ENCODE peak calls at places on chromosome 14, in seven cellular contexts. One of them, this sample, is unnamed.

GRCh38 chr14:21867541-21867940 is 193.9 kb upstream of the OR4E1 start:
- DNase-seq in NCI-H1092 treated with DMSO at 0.1 percent for 48 hours: no peak
- DNase-seq in NCI-H1694 treated with DMSO at 0.1 percent for 48 hours: no peak
- DNase-seq in CD8-positive, alpha-beta memory T cell: no peak
- DNase-seq in OCI-LY7: no peak
- DNase-seq in WTC11: no peak
- DNase-seq in tibial nerve: no peak
- DNase-seq in this sample: no peak

GRCh38 chr14:74608959-74609611 is 3.0 kb downstream of the LTBP2 start:
- DNase-seq in NCI-H1694 treated with DMSO at 0.1 percent for 48 hours: peak; percentile 91
- DNase-seq in WTC11: peak; percentile 93
- DNase-seq in tibial nerve: peak; percentile 99
- DNase-seq in CD8-positive, alpha-beta memory T cell: peak; percentile 80
- DNase-seq in OCI-LY7: peak; percentile 84
- DNase-seq in NCI-H1092 treated with DMSO at 0.1 percent for 48 hours: peak; percentile 67
- DNase-seq in this sample: peak; percentile 93

GRCh38 chr14:92190768-92191167 is 69.0 kb downstream of the CPSF2 start:
- DNase-seq in OCI-LY7: no peak
- DNase-seq in WTC11: no peak
- DNase-seq in NCI-H1694 treated with DMSO at 0.1 percent for 48 hours: no peak
- DNase-seq in tibial nerve: no peak
- DNase-seq in CD8-positive, alpha-beta memory T cell: no peak
- DNase-seq in NCI-H1092 treated with DMSO at 0.1 percent for 48 hours: no peak
- DNase-seq in this sample: no peak

GRCh38 chr14:52146504-52146903 is 77.6 kb upstream of the NID2 start:
- DNase-seq in NCI-H1694 treated with DMSO at 0.1 percent for 48 hours: no peak
- DNase-seq in WTC11: no peak
- DNase-seq in tibial nerve: no peak
- DNase-seq in NCI-H1092 treated with DMSO at 0.1 percent for 48 hours: no peak
- DNase-seq in CD8-positive, alpha-beta memory T cell: no peak
- DNase-seq in OCI-LY7: no peak
- DNase-seq in this sample: no peak

GRCh38 chr14:22648506-22648905 is 4.4 kb upstream of the OR6J1 start:
- DNase-seq in OCI-LY7: no peak
- DNase-seq in WTC11: no peak
- DNase-seq in tibial nerve: no peak
- DNase-seq in NCI-H1694 treated with DMSO at 0.1 percent for 48 hours: no peak
- DNase-seq in NCI-H1092 treated with DMSO at 0.1 percent for 48 hours: no peak
- DNase-seq in CD8-positive, alpha-beta memory T cell: no peak
- DNase-seq in this sample: no peak

GRCh38 chr14:103292426-103293374 is 41.3 kb upstream of the EIF5 start:
- DNase-seq in NCI-H1694 treated with DMSO at 0.1 percent for 48 hours: peak; percentile 81
- DNase-seq in NCI-H1092 treated with DMSO at 0.1 percent for 48 hours: peak; percentile 42
- DNase-seq in CD8-positive, alpha-beta memory T cell: peak; percentile 57
- DNase-seq in OCI-LY7: peak; percentile 63
- DNase-seq in tibial nerve: peak; percentile 82
- DNase-seq in WTC11: peak; percentile 85
- DNase-seq in this sample: peak; percentile 79

GRCh38 chr14:34604990-34605389 is 25.0 kb downstream of the SNX6 start:
- DNase-seq in NCI-H1092 treated with DMSO at 0.1 percent for 48 hours: no peak
- DNase-seq in tibial nerve: no peak
- DNase-seq in OCI-LY7: no peak
- DNase-seq in CD8-positive, alpha-beta memory T cell: no peak
- DNase-seq in WTC11: no peak
- DNase-seq in NCI-H1694 treated with DMSO at 0.1 percent for 48 hours: no peak
- DNase-seq in this sample: no peak

GRCh38 chr14:90642239-90642717 is 174.0 kb downstream of the TTC7B start:
- DNase-seq in NCI-H1092 treated with DMSO at 0.1 percent for 48 hours: no peak
- DNase-seq in WTC11: peak; percentile 31
- DNase-seq in CD8-positive, alpha-beta memory T cell: no peak
- DNase-seq in NCI-H1694 treated with DMSO at 0.1 percent for 48 hours: no peak
- DNase-seq in tibial nerve: no peak
- DNase-seq in OCI-LY7: no peak
- DNase-seq in this sample: no peak

GRCh38 chr14:92930737-92931602 is 8.0 kb downstream of the CHGA start:
- DNase-seq in WTC11: no peak
- DNase-seq in NCI-H1694 treated with DMSO at 0.1 percent for 48 hours: no peak
- DNase-seq in CD8-positive, alpha-beta memory T cell: no peak
- DNase-seq in OCI-LY7: no peak
- DNase-seq in tibial nerve: no peak
- DNase-seq in NCI-H1092 treated with DMSO at 0.1 percent for 48 hours: no peak
- DNase-seq in this sample: no peak

GRCh38 chr14:93857081-93857480 is 68.8 kb upstream of the PRIMA1 start:
- DNase-seq in NCI-H1092 treated with DMSO at 0.1 percent for 48 hours: no peak
- DNase-seq in OCI-LY7: no peak
- DNase-seq in tibial nerve: no peak
- DNase-seq in CD8-positive, alpha-beta memory T cell: no peak
- DNase-seq in NCI-H1694 treated with DMSO at 0.1 percent for 48 hours: peak; percentile 76
- DNase-seq in WTC11: no peak
- DNase-seq in this sample: peak; percentile 12

GRCh38 chr14:74549588-74549987 is 56.0 kb downstream of the ISCA2 start:
- DNase-seq in WTC11: no peak
- DNase-seq in CD8-positive, alpha-beta memory T cell: no peak
- DNase-seq in NCI-H1694 treated with DMSO at 0.1 percent for 48 hours: no peak
- DNase-seq in NCI-H1092 treated with DMSO at 0.1 percent for 48 hours: no peak
- DNase-seq in tibial nerve: no peak
- DNase-seq in OCI-LY7: no peak
- DNase-seq in this sample: no peak

GRCh38 chr14:50575769-50576168 is 15.8 kb downstream of the ATL1 start:
- DNase-seq in OCI-LY7: no peak
- DNase-seq in WTC11: no peak
- DNase-seq in tibial nerve: no peak
- DNase-seq in NCI-H1092 treated with DMSO at 0.1 percent for 48 hours: no peak
- DNase-seq in NCI-H1694 treated with DMSO at 0.1 percent for 48 hours: no peak
- DNase-seq in CD8-positive, alpha-beta memory T cell: no peak
- DNase-seq in this sample: no peak

GRCh38 chr14:74963705-74964271 is 8.4 kb upstream of the PGF start:
- DNase-seq in NCI-H1694 treated with DMSO at 0.1 percent for 48 hours: no peak
- DNase-seq in CD8-positive, alpha-beta memory T cell: no peak
- DNase-seq in NCI-H1092 treated with DMSO at 0.1 percent for 48 hours: no peak
- DNase-seq in tibial nerve: no peak
- DNase-seq in WTC11: no peak
- DNase-seq in OCI-LY7: no peak
- DNase-seq in this sample: no peak

GRCh38 chr14:56741325-56741724 is 69.0 kb downstream of the OTX2 start:
- DNase-seq in NCI-H1694 treated with DMSO at 0.1 percent for 48 hours: no peak
- DNase-seq in CD8-positive, alpha-beta memory T cell: no peak
- DNase-seq in OCI-LY7: no peak
- DNase-seq in tibial nerve: no peak
- DNase-seq in WTC11: no peak
- DNase-seq in NCI-H1092 treated with DMSO at 0.1 percent for 48 hours: no peak
- DNase-seq in this sample: no peak

GRCh38 chr14:76957224-76957881 is 71.2 kb downstream of the IRF2BPL start:
- DNase-seq in NCI-H1694 treated with DMSO at 0.1 percent for 48 hours: no peak
- DNase-seq in tibial nerve: no peak
- DNase-seq in WTC11: no peak
- DNase-seq in NCI-H1092 treated with DMSO at 0.1 percent for 48 hours: peak; percentile 86
- DNase-seq in OCI-LY7: no peak
- DNase-seq in CD8-positive, alpha-beta memory T cell: peak; percentile 17
- DNase-seq in this sample: no peak

GRCh38 chr14:34046799-34047520 is 96.1 kb upstream of the EGLN3 start:
- DNase-seq in WTC11: no peak
- DNase-seq in CD8-positive, alpha-beta memory T cell: no peak
- DNase-seq in tibial nerve: no peak
- DNase-seq in OCI-LY7: no peak
- DNase-seq in NCI-H1092 treated with DMSO at 0.1 percent for 48 hours: no peak
- DNase-seq in NCI-H1694 treated with DMSO at 0.1 percent for 48 hours: no peak
- DNase-seq in this sample: no peak

GRCh38 chr14:30017370-30017993 is 89.8 kb upstream of the PRKD1 start:
- DNase-seq in tibial nerve: no peak
- DNase-seq in NCI-H1694 treated with DMSO at 0.1 percent for 48 hours: no peak
- DNase-seq in OCI-LY7: no peak
- DNase-seq in CD8-positive, alpha-beta memory T cell: no peak
- DNase-seq in WTC11: no peak
- DNase-seq in NCI-H1092 treated with DMSO at 0.1 percent for 48 hours: no peak
- DNase-seq in this sample: no peak

GRCh38 chr14:92501891-92502351 is 11.7 kb upstream of the RIN3 start:
- DNase-seq in NCI-H1694 treated with DMSO at 0.1 percent for 48 hours: no peak
- DNase-seq in NCI-H1092 treated with DMSO at 0.1 percent for 48 hours: no peak
- DNase-seq in OCI-LY7: no peak
- DNase-seq in CD8-positive, alpha-beta memory T cell: no peak
- DNase-seq in WTC11: no peak
- DNase-seq in tibial nerve: no peak
- DNase-seq in this sample: no peak

GRCh38 chr14:68598621-68599447 is 194.0 kb downstream of the ZFP36L1 start:
- DNase-seq in WTC11: no peak
- DNase-seq in NCI-H1092 treated with DMSO at 0.1 percent for 48 hours: no peak
- DNase-seq in OCI-LY7: no peak
- DNase-seq in tibial nerve: peak; percentile 69
- DNase-seq in NCI-H1694 treated with DMSO at 0.1 percent for 48 hours: no peak
- DNase-seq in CD8-positive, alpha-beta memory T cell: no peak
- DNase-seq in this sample: no peak

GRCh38 chr14:95472819-95473251 is 43.6 kb downstream of the SYNE3 start:
- DNase-seq in NCI-H1092 treated with DMSO at 0.1 percent for 48 hours: no peak
- DNase-seq in OCI-LY7: peak; percentile 54
- DNase-seq in WTC11: no peak
- DNase-seq in tibial nerve: no peak
- DNase-seq in NCI-H1694 treated with DMSO at 0.1 percent for 48 hours: no peak
- DNase-seq in CD8-positive, alpha-beta memory T cell: no peak
- DNase-seq in this sample: no peak

GRCh38 chr14:76329951-76330350 is 46.0 kb upstream of the ESRRB start:
- DNase-seq in NCI-H1092 treated with DMSO at 0.1 percent for 48 hours: no peak
- DNase-seq in OCI-LY7: no peak
- DNase-seq in NCI-H1694 treated with DMSO at 0.1 percent for 48 hours: no peak
- DNase-seq in WTC11: peak; percentile 30
- DNase-seq in CD8-positive, alpha-beta memory T cell: no peak
- DNase-seq in tibial nerve: no peak
- DNase-seq in this sample: no peak

GRCh38 chr14:75543258-75543657 is 21.0 kb downstream of the BATF start:
- DNase-seq in NCI-H1694 treated with DMSO at 0.1 percent for 48 hours: no peak
- DNase-seq in OCI-LY7: peak; percentile 10
- DNase-seq in CD8-positive, alpha-beta memory T cell: no peak
- DNase-seq in tibial nerve: no peak
- DNase-seq in WTC11: no peak
- DNase-seq in NCI-H1092 treated with DMSO at 0.1 percent for 48 hours: no peak
- DNase-seq in this sample: no peak

GRCh38 chr14:91368681-91369416 is 48.8 kb downstream of the CCDC88C start:
- DNase-seq in NCI-H1092 treated with DMSO at 0.1 percent for 48 hours: peak; percentile 56
- DNase-seq in NCI-H1694 treated with DMSO at 0.1 percent for 48 hours: no peak
- DNase-seq in tibial nerve: no peak
- DNase-seq in CD8-positive, alpha-beta memory T cell: no peak
- DNase-seq in OCI-LY7: peak; percentile 59
- DNase-seq in WTC11: no peak
- DNase-seq in this sample: peak; percentile 46

GRCh38 chr14:21924479-21924878 is 250.9 kb upstream of the OR4E1 start:
- DNase-seq in NCI-H1092 treated with DMSO at 0.1 percent for 48 hours: no peak
- DNase-seq in CD8-positive, alpha-beta memory T cell: peak; percentile 31
- DNase-seq in NCI-H1694 treated with DMSO at 0.1 percent for 48 hours: no peak
- DNase-seq in OCI-LY7: peak; percentile 98
- DNase-seq in tibial nerve: no peak
- DNase-seq in WTC11: peak; percentile 18
- DNase-seq in this sample: no peak

GRCh38 chr14:73426877-73427276 is 31.5 kb downstream of the NUMB start:
- DNase-seq in tibial nerve: no peak
- DNase-seq in CD8-positive, alpha-beta memory T cell: no peak
- DNase-seq in NCI-H1694 treated with DMSO at 0.1 percent for 48 hours: no peak
- DNase-seq in OCI-LY7: no peak
- DNase-seq in NCI-H1092 treated with DMSO at 0.1 percent for 48 hours: no peak
- DNase-seq in WTC11: no peak
- DNase-seq in this sample: no peak

GRCh38 chr14:21510735-21511657 is at the start of gene METTL3:
- DNase-seq in NCI-H1694 treated with DMSO at 0.1 percent for 48 hours: peak; percentile 97
- DNase-seq in tibial nerve: peak; percentile 97
- DNase-seq in WTC11: peak; percentile 93
- DNase-seq in CD8-positive, alpha-beta memory T cell: peak; percentile 88
- DNase-seq in OCI-LY7: peak; percentile 98
- DNase-seq in NCI-H1092 treated with DMSO at 0.1 percent for 48 hours: peak; percentile 99
- DNase-seq in this sample: peak; percentile 98

GRCh38 chr14:92677087-92677668 is 71.2 kb downstream of the LGMN start:
- DNase-seq in CD8-positive, alpha-beta memory T cell: no peak
- DNase-seq in OCI-LY7: peak; percentile 36
- DNase-seq in tibial nerve: no peak
- DNase-seq in WTC11: no peak
- DNase-seq in NCI-H1694 treated with DMSO at 0.1 percent for 48 hours: no peak
- DNase-seq in NCI-H1092 treated with DMSO at 0.1 percent for 48 hours: no peak
- DNase-seq in this sample: no peak

GRCh38 chr14:36424478-36425102 is 95.4 kb downstream of the NKX2-1 start:
- DNase-seq in NCI-H1092 treated with DMSO at 0.1 percent for 48 hours: peak; percentile 99
- DNase-seq in OCI-LY7: no peak
- DNase-seq in CD8-positive, alpha-beta memory T cell: no peak
- DNase-seq in WTC11: no peak
- DNase-seq in NCI-H1694 treated with DMSO at 0.1 percent for 48 hours: peak; percentile 48
- DNase-seq in tibial nerve: no peak
- DNase-seq in this sample: peak; percentile 94

GRCh38 chr14:33315721-33316120 is 377.0 kb downstream of the NPAS3 start:
- DNase-seq in OCI-LY7: no peak
- DNase-seq in tibial nerve: peak; percentile 9
- DNase-seq in NCI-H1092 treated with DMSO at 0.1 percent for 48 hours: no peak
- DNase-seq in NCI-H1694 treated with DMSO at 0.1 percent for 48 hours: no peak
- DNase-seq in CD8-positive, alpha-beta memory T cell: no peak
- DNase-seq in WTC11: no peak
- DNase-seq in this sample: no peak

GRCh38 chr14:68464716-68465115 is 328.2 kb downstream of the ZFP36L1 start:
- DNase-seq in CD8-positive, alpha-beta memory T cell: no peak
- DNase-seq in tibial nerve: no peak
- DNase-seq in NCI-H1092 treated with DMSO at 0.1 percent for 48 hours: no peak
- DNase-seq in NCI-H1694 treated with DMSO at 0.1 percent for 48 hours: no peak
- DNase-seq in OCI-LY7: no peak
- DNase-seq in WTC11: no peak
- DNase-seq in this sample: no peak

GRCh38 chr14:24207625-24208024 is 2.1 kb downstream of the TSSK4 start:
- DNase-seq in WTC11: no peak
- DNase-seq in NCI-H1694 treated with DMSO at 0.1 percent for 48 hours: no peak
- DNase-seq in CD8-positive, alpha-beta memory T cell: no peak
- DNase-seq in NCI-H1092 treated with DMSO at 0.1 percent for 48 hours: no peak
- DNase-seq in OCI-LY7: no peak
- DNase-seq in tibial nerve: no peak
- DNase-seq in this sample: no peak

GRCh38 chr14:48527832-48528231 is 852.4 kb upstream of the MDGA2 start:
- DNase-seq in NCI-H1694 treated with DMSO at 0.1 percent for 48 hours: no peak
- DNase-seq in tibial nerve: no peak
- DNase-seq in WTC11: no peak
- DNase-seq in NCI-H1092 treated with DMSO at 0.1 percent for 48 hours: no peak
- DNase-seq in CD8-positive, alpha-beta memory T cell: no peak
- DNase-seq in OCI-LY7: no peak
- DNase-seq in this sample: no peak

GRCh38 chr14:70822706-70823185 is 13.4 kb upstream of the MAP3K9 start:
- DNase-seq in NCI-H1694 treated with DMSO at 0.1 percent for 48 hours: peak; percentile 49
- DNase-seq in CD8-positive, alpha-beta memory T cell: peak; percentile 6
- DNase-seq in tibial nerve: no peak
- DNase-seq in NCI-H1092 treated with DMSO at 0.1 percent for 48 hours: peak; percentile 20
- DNase-seq in WTC11: peak; percentile 87
- DNase-seq in OCI-LY7: no peak
- DNase-seq in this sample: peak; percentile 34

GRCh38 chr14:58731465-58732330 is 93.9 kb downstream of the DACT1 start:
- DNase-seq in NCI-H1092 treated with DMSO at 0.1 percent for 48 hours: no peak
- DNase-seq in WTC11: no peak
- DNase-seq in NCI-H1694 treated with DMSO at 0.1 percent for 48 hours: no peak
- DNase-seq in tibial nerve: no peak
- DNase-seq in OCI-LY7: no peak
- DNase-seq in CD8-positive, alpha-beta memory T cell: no peak
- DNase-seq in this sample: no peak

GRCh38 chr14:57391609-57392195 is 1.3 kb downstream of the NAA30 start:
- DNase-seq in NCI-H1092 treated with DMSO at 0.1 percent for 48 hours: no peak
- DNase-seq in OCI-LY7: peak; percentile 11
- DNase-seq in tibial nerve: no peak
- DNase-seq in WTC11: no peak
- DNase-seq in NCI-H1694 treated with DMSO at 0.1 percent for 48 hours: no peak
- DNase-seq in CD8-positive, alpha-beta memory T cell: no peak
- DNase-seq in this sample: no peak

This sample was measured in NCI-H345.